ENCODE peak calls at places on chromosomes 7 and 10, in five cellular contexts. X, Q, E, K and P are unnamed samples.

GRCh38 chr7:30752979-30753378 is 1.0 kb downstream of the INMT start:
- DNase-seq in X (no peak), Q (peak), E (no peak), K (no peak), P (no peak)

GRCh38 chr10:11587860-11588259 is 23.6 kb downstream of the USP6NL start:
- DNase-seq in X (no peak), Q (no peak), E (no peak), K (no peak), P (no peak)

GRCh38 chr10:92615515-92615914 is 22.6 kb downstream of the KIF11 start:
- DNase-seq in X (no peak), Q (no peak), E (no peak), K (no peak), P (no peak)

GRCh38 chr10:32386623-32387022 is 39.7 kb upstream of the EPC1 start:
- DNase-seq in X (no peak), Q (no peak), E (no peak), K (no peak), P (no peak)

GRCh38 chr10:89431977-89432376 is 17.6 kb downstream of the IFIT5 start:
- DNase-seq in X (no peak), Q (peak), E (no peak), K (no peak), P (no peak)

GRCh38 chr7:42071372-42072261 is 165.4 kb downstream of the GLI3 start:
- DNase-seq in X (peak), Q (peak), E (no peak), K (no peak), P (no peak)

GRCh38 chr10:25824050-25824449 is 110.0 kb upstream of the MYO3A start:
- DNase-seq in X (no peak), Q (no peak), E (no peak), K (no peak), P (no peak)

GRCh38 chr10:69317175-69318086 is 39.1 kb downstream of the HK1 start:
- DNase-seq in X (no peak), Q (no peak), E (peak), K (peak), P (no peak)

GRCh38 chr7:143467724-143468123 is 9.9 kb upstream of the TAS2R41 start:
- DNase-seq in X (no peak), Q (no peak), E (no peak), K (no peak), P (no peak)

GRCh38 chr7:112296416-112296815 is 89.9 kb downstream of the ZNF277 start:
- DNase-seq in X (no peak), Q (peak), E (no peak), K (no peak), P (no peak)

GRCh38 chr7:87170828-87171227 is 18.6 kb downstream of the DMTF1 start:
- DNase-seq in X (no peak), Q (no peak), E (no peak), K (no peak), P (no peak)

GRCh38 chr7:42739591-42739990 is 172.3 kb downstream of the C7orf25 start:
- DNase-seq in X (no peak), Q (peak), E (no peak), K (no peak), P (no peak)

GRCh38 chr10:124730790-124731189 is 13.4 kb downstream of the FAM53B start:
- DNase-seq in X (no peak), Q (no peak), E (no peak), K (no peak), P (no peak)

GRCh38 chr7:138105216-138105615 is 29.0 kb downstream of the AKR1D1 start:
- DNase-seq in X (no peak), Q (no peak), E (no peak), K (no peak), P (no peak)

GRCh38 chr10:78910021-78910420 is 158.7 kb upstream of the ZMIZ1 start:
- DNase-seq in X (no peak), Q (no peak), E (no peak), K (no peak), P (no peak)

GRCh38 chr10:98696516-98696915 is 249.8 kb upstream of the HPS1 start:
- DNase-seq in X (no peak), Q (no peak), E (no peak), K (no peak), P (no peak)